ENCODE peak calls at places on chromosomes 13 and 19, in seven cellular contexts. One of them, this sample, is unnamed.

GRCh38 chr19:55585658-55586339 is 5.2 kb upstream of the ZNF579 start:
- DNase-seq in neural progenitor cell: peak; percentile 89
- DNase-seq in astrocyte of the cerebellum: peak; percentile 24
- DNase-seq in cardiac muscle cell: peak; percentile 87
- DNase-seq in astrocyte of the spinal cord: peak; percentile 84
- DNase-seq in dorsolateral prefrontal cortex: peak; percentile 75
- DNase-seq in AG09309: no peak
- DNase-seq in this sample: no peak

GRCh38 chr13:22107549-22107948 is 436.7 kb downstream of the FGF9 start:
- DNase-seq in astrocyte of the cerebellum: no peak
- DNase-seq in AG09309: no peak
- DNase-seq in neural progenitor cell: no peak
- DNase-seq in dorsolateral prefrontal cortex: no peak
- DNase-seq in astrocyte of the spinal cord: peak; percentile 22
- DNase-seq in cardiac muscle cell: no peak
- DNase-seq in this sample: no peak

GRCh38 chr13:48491423-48492122 is 41.3 kb downstream of the RCBTB2 start:
- DNase-seq in dorsolateral prefrontal cortex: no peak
- DNase-seq in neural progenitor cell: no peak
- DNase-seq in astrocyte of the spinal cord: no peak
- DNase-seq in cardiac muscle cell: no peak
- DNase-seq in astrocyte of the cerebellum: no peak
- DNase-seq in AG09309: no peak
- DNase-seq in this sample: no peak

GRCh38 chr19:51509823-51510660 is 8.4 kb upstream of the SIGLEC12 start:
- DNase-seq in cardiac muscle cell: no peak
- DNase-seq in neural progenitor cell: no peak
- DNase-seq in astrocyte of the spinal cord: no peak
- DNase-seq in dorsolateral prefrontal cortex: no peak
- DNase-seq in astrocyte of the cerebellum: no peak
- DNase-seq in AG09309: no peak
- DNase-seq in this sample: no peak

GRCh38 chr19:1163934-1164683 is 10.0 kb downstream of the SBNO2 start:
- DNase-seq in neural progenitor cell: no peak
- DNase-seq in astrocyte of the cerebellum: no peak
- DNase-seq in dorsolateral prefrontal cortex: no peak
- DNase-seq in cardiac muscle cell: no peak
- DNase-seq in astrocyte of the spinal cord: no peak
- DNase-seq in AG09309: no peak
- DNase-seq in this sample: no peak

GRCh38 chr19:49120868-49121267 is 1.5 kb downstream of the PPFIA3 start:
- DNase-seq in neural progenitor cell: no peak
- DNase-seq in cardiac muscle cell: no peak
- DNase-seq in astrocyte of the spinal cord: no peak
- DNase-seq in astrocyte of the cerebellum: no peak
- DNase-seq in dorsolateral prefrontal cortex: no peak
- DNase-seq in AG09309: no peak
- DNase-seq in this sample: no peak

GRCh38 chr19:23440791-23441190 is 45.5 kb upstream of the ZNF91 start:
- DNase-seq in cardiac muscle cell: no peak
- DNase-seq in astrocyte of the spinal cord: no peak
- DNase-seq in neural progenitor cell: no peak
- DNase-seq in dorsolateral prefrontal cortex: no peak
- DNase-seq in AG09309: no peak
- DNase-seq in astrocyte of the cerebellum: no peak
- DNase-seq in this sample: no peak

GRCh38 chr13:97369269-97369893 is 64.6 kb upstream of the RAP2A start:
- DNase-seq in neural progenitor cell: no peak
- DNase-seq in astrocyte of the cerebellum: no peak
- DNase-seq in AG09309: no peak
- DNase-seq in cardiac muscle cell: no peak
- DNase-seq in dorsolateral prefrontal cortex: no peak
- DNase-seq in astrocyte of the spinal cord: no peak
- DNase-seq in this sample: no peak

GRCh38 chr13:51453308-51453958 is 597 bp upstream of the INTS6 start:
- DNase-seq in astrocyte of the spinal cord: no peak
- DNase-seq in cardiac muscle cell: no peak
- DNase-seq in neural progenitor cell: peak; percentile 87
- DNase-seq in AG09309: no peak
- DNase-seq in astrocyte of the cerebellum: no peak
- DNase-seq in dorsolateral prefrontal cortex: no peak
- DNase-seq in this sample: no peak

GRCh38 chr13:30442854-30443379 is 20.6 kb downstream of the UBE2L5 start:
- DNase-seq in cardiac muscle cell: no peak
- DNase-seq in AG09309: no peak
- DNase-seq in neural progenitor cell: no peak
- DNase-seq in astrocyte of the cerebellum: no peak
- DNase-seq in dorsolateral prefrontal cortex: no peak
- DNase-seq in astrocyte of the spinal cord: no peak
- DNase-seq in this sample: no peak

GRCh38 chr13:40813662-40814454 is 24.4 kb downstream of the SLC25A15 start:
- DNase-seq in astrocyte of the spinal cord: peak; percentile 22
- DNase-seq in astrocyte of the cerebellum: no peak
- DNase-seq in dorsolateral prefrontal cortex: no peak
- DNase-seq in cardiac muscle cell: peak; percentile 36
- DNase-seq in neural progenitor cell: peak; percentile 41
- DNase-seq in AG09309: no peak
- DNase-seq in this sample: no peak

GRCh38 chr19:16403151-16403977 is 68.4 kb downstream of the EPS15L1 start:
- DNase-seq in astrocyte of the cerebellum: no peak
- DNase-seq in astrocyte of the spinal cord: no peak
- DNase-seq in neural progenitor cell: no peak
- DNase-seq in AG09309: no peak
- DNase-seq in cardiac muscle cell: no peak
- DNase-seq in dorsolateral prefrontal cortex: no peak
- DNase-seq in this sample: no peak

GRCh38 chr13:103140001-103140671 is 73.9 kb upstream of the SLC10A2 start:
- DNase-seq in astrocyte of the cerebellum: no peak
- DNase-seq in AG09309: no peak
- DNase-seq in cardiac muscle cell: peak; percentile 37
- DNase-seq in dorsolateral prefrontal cortex: no peak
- DNase-seq in neural progenitor cell: peak; percentile 46
- DNase-seq in astrocyte of the spinal cord: peak; percentile 2
- DNase-seq in this sample: peak; percentile 5

GRCh38 chr13:111859361-111860105 is 207.4 kb upstream of the SOX1 start:
- DNase-seq in neural progenitor cell: no peak
- DNase-seq in astrocyte of the spinal cord: no peak
- DNase-seq in astrocyte of the cerebellum: no peak
- DNase-seq in dorsolateral prefrontal cortex: no peak
- DNase-seq in AG09309: no peak
- DNase-seq in cardiac muscle cell: peak; percentile 22
- DNase-seq in this sample: no peak

GRCh38 chr19:13090511-13091231 is 12.0 kb downstream of the LYL1 start:
- DNase-seq in astrocyte of the cerebellum: no peak
- DNase-seq in neural progenitor cell: no peak
- DNase-seq in astrocyte of the spinal cord: no peak
- DNase-seq in dorsolateral prefrontal cortex: no peak
- DNase-seq in cardiac muscle cell: no peak
- DNase-seq in AG09309: no peak
- DNase-seq in this sample: no peak

GRCh38 chr13:38223093-38223492 is 126.6 kb upstream of the UFM1 start:
- DNase-seq in AG09309: peak; percentile 24
- DNase-seq in astrocyte of the cerebellum: peak; percentile 32
- DNase-seq in dorsolateral prefrontal cortex: no peak
- DNase-seq in cardiac muscle cell: peak; percentile 67
- DNase-seq in neural progenitor cell: peak; percentile 66
- DNase-seq in astrocyte of the spinal cord: peak; percentile 36
- DNase-seq in this sample: no peak

DNA sequence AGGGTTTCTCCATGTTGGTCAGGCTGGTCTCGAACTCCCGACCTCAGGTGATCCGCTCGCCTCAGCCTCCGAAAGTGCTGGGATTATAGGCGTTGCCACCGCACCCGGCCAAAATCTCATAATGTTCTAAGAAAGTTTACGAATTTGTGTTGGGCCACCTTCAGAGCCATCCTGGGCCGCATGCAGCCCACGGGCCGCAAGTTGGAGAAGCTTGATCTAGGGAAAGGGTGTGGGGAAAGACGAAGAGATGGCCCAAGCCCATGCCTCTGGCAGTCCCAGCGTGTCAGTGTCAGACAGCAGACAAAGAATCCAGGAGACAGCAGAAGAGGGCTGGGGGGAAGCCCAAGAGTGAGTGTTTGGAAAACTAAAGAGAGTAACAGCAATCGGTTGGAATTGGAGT is 17.3 kb upstream of the PNMA8C start:
- DNase-seq in AG09309: no peak
- DNase-seq in astrocyte of the spinal cord: no peak
- DNase-seq in astrocyte of the cerebellum: no peak
- DNase-seq in cardiac muscle cell: no peak
- DNase-seq in neural progenitor cell: no peak
- DNase-seq in dorsolateral prefrontal cortex: no peak
- DNase-seq in this sample: no peak
- H3K4me3 ChIP-seq in AG09309: no peak overlapping the region
- H3K4me3 ChIP-seq in astrocyte of the spinal cord: no peak overlapping the region
- H3K4me3 ChIP-seq in astrocyte of the cerebellum: no peak overlapping the region
- H3K4me3 ChIP-seq in cardiac muscle cell: no peak overlapping the region
- H3K4me3 ChIP-seq in neural progenitor cell: no peak overlapping the region
- H3K4me3 ChIP-seq in dorsolateral prefrontal cortex: no peak overlapping the region
- H3K4me3 ChIP-seq in this sample: no peak overlapping the region

DNA sequence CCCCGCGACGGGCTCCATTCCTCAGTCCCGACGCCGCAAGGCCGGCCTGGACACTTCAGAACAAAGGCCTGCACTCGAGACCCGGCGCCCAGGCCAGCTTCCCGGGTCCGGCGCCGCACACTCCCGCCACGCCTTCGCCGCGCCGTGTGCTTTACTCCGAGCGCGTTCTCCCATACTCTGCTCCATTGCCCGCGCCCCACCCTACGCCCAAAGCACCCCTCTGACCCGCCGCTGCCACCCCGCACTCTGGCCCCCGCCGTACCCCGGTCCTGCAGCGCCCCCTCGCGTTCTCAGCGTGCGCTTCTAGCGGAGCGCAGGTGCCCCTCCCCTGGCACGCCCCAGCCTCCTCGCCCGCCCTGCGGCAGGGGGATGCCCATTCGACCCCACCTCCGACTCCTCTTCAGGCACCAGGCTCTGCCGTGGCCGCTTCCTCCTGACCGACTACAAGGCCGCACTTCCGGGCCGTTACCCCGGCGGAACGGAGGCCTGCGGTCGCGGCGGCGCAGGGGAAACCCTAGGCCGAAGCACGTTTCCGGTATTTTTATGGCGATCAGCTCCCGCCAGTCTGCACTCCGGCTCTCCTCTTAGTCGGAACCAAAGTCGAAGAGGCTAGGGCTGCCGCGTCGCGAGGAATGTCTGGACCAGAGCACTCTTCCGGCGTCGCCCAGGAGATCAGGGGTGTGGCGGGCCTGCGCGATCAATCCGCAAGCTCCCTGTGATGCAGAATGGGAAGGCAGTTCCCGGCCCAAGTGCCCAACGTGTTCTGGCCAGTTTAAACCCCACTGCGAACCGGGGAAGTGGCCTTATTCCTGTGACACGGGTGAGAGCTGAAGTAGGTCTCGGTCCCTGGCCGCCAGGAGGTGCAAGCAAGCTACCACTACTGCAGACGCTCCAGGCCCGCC is at the start of gene ZBTB45:
- DNase-seq in astrocyte of the spinal cord: peak; percentile 98
- DNase-seq in dorsolateral prefrontal cortex: peak; percentile 94
- DNase-seq in neural progenitor cell: peak; percentile 95
- DNase-seq in astrocyte of the cerebellum: peak; percentile 91
- DNase-seq in AG09309: peak; percentile 86
- DNase-seq in cardiac muscle cell: peak; percentile 96
- DNase-seq in this sample: peak; percentile 88
- TF ChIP-seq CTCF in astrocyte of the spinal cord: peak; percentile 74
- TF ChIP-seq CTCF in dorsolateral prefrontal cortex: peak; percentile 60
- TF ChIP-seq CTCF in neural progenitor cell: peak; percentile 74
- TF ChIP-seq CTCF in astrocyte of the cerebellum: peak; percentile 68
- TF ChIP-seq CTCF in AG09309: peak; percentile 75
- TF ChIP-seq CTCF in cardiac muscle cell: peak; percentile 66
- TF ChIP-seq CTCF in this sample: peak; percentile 67

GRCh38 chr19:18414504-18415176 is 4.6 kb upstream of the SSBP4 start:
- DNase-seq in dorsolateral prefrontal cortex: no peak
- DNase-seq in neural progenitor cell: peak; percentile 1
- DNase-seq in cardiac muscle cell: peak; percentile 64
- DNase-seq in astrocyte of the spinal cord: no peak
- DNase-seq in astrocyte of the cerebellum: no peak
- DNase-seq in AG09309: no peak
- DNase-seq in this sample: no peak
- H3K4me3 ChIP-seq in dorsolateral prefrontal cortex: peak overlapping the region; percentile 29
- H3K4me3 ChIP-seq in neural progenitor cell: no peak overlapping the region
- H3K4me3 ChIP-seq in cardiac muscle cell: no peak overlapping the region
- H3K4me3 ChIP-seq in astrocyte of the spinal cord: no peak overlapping the region
- H3K4me3 ChIP-seq in astrocyte of the cerebellum: peak overlapping the region; percentile 5
- H3K4me3 ChIP-seq in AG09309: peak overlapping the region; percentile 50
- H3K4me3 ChIP-seq in this sample: peak overlapping the region; percentile 36

DNA sequence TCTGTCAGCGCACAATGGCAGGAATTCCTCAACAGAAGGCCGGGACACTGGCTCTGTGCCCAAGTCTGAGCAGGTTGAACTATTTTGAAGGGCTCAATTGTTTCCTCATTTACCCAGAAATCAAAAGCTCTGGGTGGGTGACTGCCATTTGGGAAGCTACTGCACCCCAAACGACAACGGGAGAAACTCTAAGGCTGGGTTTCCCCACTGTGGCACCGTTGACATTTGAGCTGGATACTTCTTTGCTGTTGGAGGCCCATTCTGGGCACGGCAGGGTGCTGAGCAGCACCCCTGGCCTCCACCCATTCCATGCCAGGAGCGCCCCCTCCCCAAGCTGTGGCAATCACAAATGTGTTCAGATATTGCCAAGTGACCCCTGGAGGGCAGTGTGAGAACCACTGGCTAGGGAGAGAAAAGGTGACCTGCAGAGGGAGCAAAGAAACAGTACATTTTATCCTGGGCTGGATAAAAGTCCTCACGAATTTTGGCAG is 62.5 kb downstream of the RFX2 start:
- DNase-seq in astrocyte of the spinal cord: peak; percentile 49
- DNase-seq in astrocyte of the cerebellum: no peak
- DNase-seq in dorsolateral prefrontal cortex: no peak
- DNase-seq in neural progenitor cell: peak; percentile 80
- DNase-seq in AG09309: no peak
- DNase-seq in cardiac muscle cell: peak; percentile 70
- DNase-seq in this sample: no peak
- TF ChIP-seq CTCF in astrocyte of the spinal cord: peak; percentile 87
- TF ChIP-seq CTCF in astrocyte of the cerebellum: peak; percentile 94
- TF ChIP-seq CTCF in dorsolateral prefrontal cortex: no peak
- TF ChIP-seq CTCF in neural progenitor cell: peak; percentile 82
- TF ChIP-seq CTCF in AG09309: peak; percentile 86
- TF ChIP-seq CTCF in cardiac muscle cell: peak; percentile 78
- TF ChIP-seq CTCF in this sample: peak; percentile 73

DNA sequence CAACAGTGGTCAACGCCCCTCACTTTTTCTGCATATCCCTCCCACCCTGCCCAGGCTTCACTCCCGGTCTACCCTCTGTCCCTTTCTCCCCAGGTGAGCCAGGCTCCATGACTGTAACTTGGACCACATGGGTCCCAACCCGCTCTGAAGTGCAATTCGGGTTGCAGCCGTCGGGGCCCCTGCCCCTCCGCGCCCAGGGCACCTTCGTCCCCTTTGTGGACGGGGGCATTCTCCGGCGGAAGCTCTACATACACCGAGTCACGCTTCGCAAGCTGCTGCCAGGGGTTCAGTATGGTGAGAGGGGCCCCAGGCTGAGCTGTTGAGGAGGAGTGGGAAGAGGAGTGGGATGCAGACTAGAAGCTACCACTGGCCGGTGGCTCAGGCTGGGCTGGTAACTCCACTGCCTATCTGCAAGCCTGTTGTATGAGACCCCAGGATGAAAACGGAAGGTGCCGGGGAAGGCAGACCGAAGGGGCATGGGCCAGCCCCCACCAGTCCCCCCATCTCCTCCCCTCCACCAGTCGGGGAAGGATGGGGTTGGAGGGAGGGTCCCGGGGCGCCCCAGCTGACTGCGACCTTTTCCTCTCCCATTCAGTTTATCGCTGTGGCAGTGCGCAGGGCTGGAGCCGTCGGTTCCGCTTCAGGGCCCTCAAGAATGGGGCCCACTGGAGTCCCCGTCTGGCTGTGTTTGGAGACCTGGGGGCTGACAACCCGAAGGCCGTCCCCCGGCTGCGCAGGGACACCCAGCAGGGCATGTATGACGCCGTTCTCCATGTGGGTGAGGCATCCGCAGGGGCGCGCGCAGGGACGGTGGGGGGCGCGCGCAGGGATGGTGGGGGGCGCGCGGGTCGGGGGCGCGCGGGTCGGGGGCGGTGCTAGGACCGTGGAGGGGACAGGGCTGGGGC is 14.4 kb downstream of the ACP7 start:
- DNase-seq in astrocyte of the cerebellum: no peak
- DNase-seq in neural progenitor cell: no peak
- DNase-seq in dorsolateral prefrontal cortex: no peak
- DNase-seq in AG09309: no peak
- DNase-seq in astrocyte of the spinal cord: no peak
- DNase-seq in cardiac muscle cell: no peak
- DNase-seq in this sample: no peak
- H3K4me3 ChIP-seq in astrocyte of the cerebellum: no peak overlapping the region
- H3K4me3 ChIP-seq in neural progenitor cell: peak overlapping the region; percentile 35
- H3K4me3 ChIP-seq in dorsolateral prefrontal cortex: no peak overlapping the region
- H3K4me3 ChIP-seq in AG09309: no peak overlapping the region
- H3K4me3 ChIP-seq in astrocyte of the spinal cord: no peak overlapping the region
- H3K4me3 ChIP-seq in cardiac muscle cell: no peak overlapping the region
- H3K4me3 ChIP-seq in this sample: no peak overlapping the region

This sample was measured in HFF-Myc.